ENCODE peak calls at places on chromosomes 12 and 14, in ten cellular contexts. I, G, U, W, M, O, X, J, P and F are unnamed samples.

GRCh38 chr12:1949771-1950470 is 31.5 kb upstream of the CACNA2D4 start:
- DNase-seq in I (no peak), G (no peak), U (no peak), W (no peak), M (no peak), O (peak), X (peak), J (no peak), P (no peak), F (no peak)

GRCh38 chr12:12818693-12819092 is 5.5 kb downstream of the DDX47 start:
- DNase-seq in I (no peak), G (no peak), U (no peak), W (no peak), M (no peak), O (no peak), X (no peak), J (no peak), P (no peak), F (no peak)

GRCh38 chr12:96371138-96371786 is 29.0 kb downstream of the CDK17 start:
- DNase-seq in I (no peak), G (peak), U (no peak), W (no peak), M (no peak), O (peak), X (no peak), J (no peak), P (no peak), F (no peak)

GRCh38 chr14:22487401-22487800 is 101.6 kb downstream of the DAD1 start:
- DNase-seq in I (no peak), G (no peak), U (no peak), W (no peak), M (no peak), O (no peak), X (no peak), J (no peak), P (no peak), F (no peak)

GRCh38 chr12:116539361-116539771 is 19.8 kb upstream of the MAP1LC3B2 start:
- DNase-seq in I (no peak), G (no peak), U (no peak), W (no peak), M (no peak), O (no peak), X (peak), J (no peak), P (no peak), F (no peak)

GRCh38 chr12:27907766-27908165 is 64.8 kb downstream of the PTHLH start:
- DNase-seq in I (no peak), G (no peak), U (no peak), W (no peak), M (no peak), O (no peak), X (no peak), J (no peak), P (no peak), F (no peak)

GRCh38 chr14:89853976-89854693 is 100.4 kb downstream of the EFCAB11 start:
- DNase-seq in I (no peak), G (no peak), U (no peak), W (no peak), M (no peak), O (no peak), X (peak), J (no peak), P (no peak), F (no peak)

GRCh38 chr12:106747973-106748436 is 26.5 kb upstream of the RIC8B start:
- DNase-seq in I (no peak), G (no peak), U (no peak), W (no peak), M (no peak), O (no peak), X (no peak), J (no peak), P (no peak), F (no peak)

GRCh38 chr14:41570415-41571155 is 36.1 kb upstream of the LRFN5 start:
- DNase-seq in I (no peak), G (no peak), U (no peak), W (no peak), M (no peak), O (no peak), X (no peak), J (no peak), P (no peak), F (no peak)

GRCh38 chr12:48794870-48795269 is 6.0 kb upstream of the ADCY6 start:
- DNase-seq in I (no peak), G (no peak), U (no peak), W (no peak), M (no peak), O (no peak), X (no peak), J (no peak), P (no peak), F (no peak)

GRCh38 chr12:24280085-24280842 is 330.8 kb upstream of the SOX5 start:
- DNase-seq in I (no peak), G (no peak), U (no peak), W (no peak), M (no peak), O (no peak), X (no peak), J (no peak), P (no peak), F (no peak)

GRCh38 chr12:112183591-112184021 is 58.2 kb downstream of the TRAFD1 start:
- DNase-seq in I (no peak), G (no peak), U (no peak), W (no peak), M (no peak), O (peak), X (no peak), J (no peak), P (no peak), F (no peak)

DNA sequence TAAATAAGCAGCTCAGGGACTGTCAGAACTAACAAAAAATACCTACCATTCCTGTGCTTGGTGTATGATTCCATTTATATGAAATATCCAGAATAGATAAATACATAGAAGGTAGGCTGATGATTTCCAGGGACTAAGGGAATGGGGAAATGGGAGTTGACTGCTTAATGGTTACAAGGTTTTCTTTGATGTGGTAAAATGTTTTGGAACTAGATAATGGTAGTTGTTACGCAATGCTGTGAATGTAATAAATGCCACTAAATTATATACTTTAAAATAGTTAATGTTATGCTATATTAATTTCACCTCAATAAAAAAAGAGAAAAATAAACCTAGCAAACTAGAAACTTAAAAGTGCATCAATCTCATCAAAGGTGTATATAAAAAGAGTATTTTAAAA is 41.1 kb downstream of the CEP83 start:
- DNase-seq in I (no peak), G (no peak), U (no peak), W (no peak), M (no peak), O (no peak), X (no peak), J (no peak), P (no peak), F (no peak)
- H3K4me3 ChIP-seq in I (no peak), G (no peak), U (no peak), W (no peak), M (no peak), O (no peak), X (no peak), J (no peak), P (no peak), F (no peak)

DNA sequence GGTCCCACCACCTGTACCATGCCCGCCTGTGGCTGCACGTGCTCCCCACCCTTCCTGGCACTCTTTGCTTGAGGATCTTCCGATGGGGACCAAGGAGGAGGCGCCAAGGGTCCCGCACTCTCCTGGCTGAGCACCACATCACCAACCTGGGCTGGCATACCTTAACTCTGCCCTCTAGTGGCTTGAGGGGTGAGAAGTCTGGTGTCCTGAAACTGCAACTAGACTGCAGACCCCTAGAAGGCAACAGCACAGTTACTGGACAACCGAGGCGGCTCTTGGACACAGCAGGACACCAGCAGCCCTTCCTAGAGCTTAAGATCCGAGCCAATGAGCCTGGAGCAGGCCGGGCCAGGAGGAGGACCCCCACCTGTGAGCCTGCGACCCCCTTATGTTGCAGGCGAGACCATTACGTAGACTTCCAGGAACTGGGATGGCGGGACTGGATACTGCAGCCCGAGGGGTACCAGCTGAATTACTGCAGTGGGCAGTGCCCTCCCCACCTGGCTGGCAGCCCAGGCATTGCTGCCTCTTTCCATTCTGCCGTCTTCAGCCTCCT is 1.1 kb downstream of the INHBE start:
- DNase-seq in I (no peak), G (peak), U (no peak), W (no peak), M (no peak), O (peak), X (peak), J (no peak), P (no peak), F (no peak)
- H3K4me3 ChIP-seq in I (no peak), G (no peak), U (peak), W (no peak), M (no peak), O (no peak), X (no peak), J (no peak), P (no peak), F (no peak)

DNA sequence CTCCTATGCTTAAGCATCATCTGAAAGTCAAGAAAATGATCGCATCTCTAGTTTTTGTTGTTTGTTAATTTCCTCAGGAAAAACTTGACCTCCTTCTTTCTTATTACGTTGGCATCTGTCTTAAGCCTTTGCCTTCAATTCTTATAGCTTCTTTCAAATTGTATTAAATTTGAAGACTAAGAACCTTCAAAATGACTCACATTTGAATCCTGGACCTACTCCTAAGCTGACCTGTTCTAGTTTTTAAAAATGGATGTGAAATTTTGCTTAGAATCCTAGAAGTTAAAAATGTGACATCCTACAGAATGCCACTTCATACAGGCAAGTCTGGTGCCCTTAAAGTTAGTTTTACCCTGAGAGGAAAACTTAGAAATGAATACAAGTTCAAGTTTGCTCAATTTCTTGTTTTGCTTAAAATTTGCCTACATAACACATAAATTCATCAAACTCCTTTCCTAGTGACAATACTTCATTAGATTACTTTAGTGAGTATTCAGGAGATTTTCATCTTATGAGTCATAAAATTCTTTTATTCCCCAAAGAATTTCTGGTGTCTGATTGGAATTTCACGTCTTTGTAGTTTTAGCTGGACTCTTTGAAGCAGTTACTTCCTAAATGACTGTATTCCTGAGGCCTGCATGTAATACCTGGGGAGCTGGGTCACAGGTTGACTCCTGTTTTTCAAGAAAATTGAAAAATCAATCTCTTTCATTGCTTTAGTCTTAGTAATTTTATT is 152.3 kb downstream of the MSRB3 start:
- DNase-seq in I (no peak), G (no peak), U (no peak), W (no peak), M (no peak), O (no peak), X (peak), J (no peak), P (no peak), F (peak)
- H3K4me3 ChIP-seq in I (no peak), G (no peak), U (no peak), W (no peak), M (no peak), O (no peak), X (no peak), J (no peak), P (no peak), F (no peak)

DNA sequence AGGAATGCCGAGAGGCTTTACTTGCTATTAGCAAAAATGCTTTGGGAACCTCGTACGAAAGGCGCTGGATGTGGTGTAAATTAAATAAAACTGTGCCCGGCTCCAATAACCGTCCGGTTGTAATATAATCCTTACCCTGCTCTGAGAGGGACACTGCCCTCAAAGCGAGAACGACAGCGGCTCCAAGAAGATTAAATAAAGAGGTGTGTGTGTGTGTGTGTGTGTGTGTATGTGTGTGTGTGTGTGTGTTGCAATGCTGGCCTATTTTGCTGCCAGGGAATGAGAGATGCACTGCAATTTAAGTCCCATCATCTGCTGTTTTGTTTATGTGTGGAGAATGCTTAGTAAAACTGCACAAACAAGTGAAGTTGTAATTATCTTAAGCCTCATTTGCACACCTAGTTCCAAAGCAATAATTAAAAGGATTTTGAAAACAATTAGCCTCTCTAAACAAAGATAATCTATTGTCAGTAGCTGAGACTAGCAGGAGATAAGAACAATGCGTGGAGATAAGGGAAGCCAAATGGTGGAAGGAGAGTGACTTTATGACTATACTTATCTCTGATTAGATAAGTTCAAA is 1.2 kb upstream of the SIX1 start:
- DNase-seq in I (no peak), G (peak), U (no peak), W (no peak), M (no peak), O (peak), X (no peak), J (no peak), P (no peak), F (no peak)
- H3K4me3 ChIP-seq in I (no peak), G (peak), U (peak), W (no peak), M (no peak), O (no peak), X (no peak), J (no peak), P (no peak), F (no peak)

DNA sequence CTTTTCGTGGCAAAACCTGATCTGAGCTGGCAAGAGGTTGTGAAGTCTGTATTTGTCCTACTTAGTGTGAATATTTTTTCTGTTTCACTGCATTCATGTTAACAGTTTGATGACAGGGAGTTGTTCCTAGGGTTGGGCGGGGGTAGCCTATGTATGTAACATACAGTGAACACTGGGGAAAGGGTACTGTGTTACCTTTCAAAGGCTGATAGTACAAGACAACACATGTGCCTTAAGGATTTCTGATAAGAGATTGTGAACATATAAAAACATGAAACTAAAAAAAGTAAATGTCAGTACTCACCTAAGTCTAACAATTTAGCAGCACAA is 30.5 kb upstream of the GRIP1 start:
- DNase-seq in I (no peak), G (no peak), U (no peak), W (no peak), M (no peak), O (no peak), X (no peak), J (no peak), P (no peak), F (no peak)
- H3K4me3 ChIP-seq in I (no peak), G (no peak), U (no peak), W (no peak), M (no peak), O (no peak), X (no peak), J (no peak), P (no peak), F (no peak)

DNA sequence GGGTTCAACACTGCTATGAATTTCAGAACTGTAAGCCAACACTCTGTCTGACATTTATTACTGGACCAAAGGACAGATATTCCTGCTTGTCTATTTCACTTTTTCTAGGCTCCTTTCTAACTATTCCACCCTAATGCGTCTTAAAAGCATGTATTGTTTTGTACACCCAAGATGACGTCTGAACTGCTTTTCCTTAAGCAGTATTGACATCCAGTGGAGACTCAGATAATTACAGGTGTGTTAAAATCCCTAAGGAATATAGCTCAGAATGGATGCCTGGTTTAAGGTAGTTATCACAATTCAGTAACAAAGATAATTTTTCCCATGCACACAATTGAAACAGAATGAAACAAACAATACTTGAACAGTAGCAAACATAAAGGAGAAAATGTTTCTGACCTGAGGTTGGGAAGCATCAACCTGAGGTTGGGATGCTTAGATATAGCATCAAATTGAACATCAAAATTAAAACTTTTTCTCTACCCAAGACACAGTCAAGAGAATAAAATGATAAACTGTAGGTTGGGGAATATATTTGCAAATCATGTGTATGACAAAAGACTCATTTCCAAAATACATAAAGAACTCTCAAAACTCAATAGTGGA is 93.7 kb upstream of the PTPRR start:
- DNase-seq in I (no peak), G (peak), U (no peak), W (no peak), M (no peak), O (no peak), X (peak), J (no peak), P (no peak), F (peak)
- H3K4me3 ChIP-seq in I (no peak), G (no peak), U (no peak), W (no peak), M (no peak), O (no peak), X (no peak), J (no peak), P (no peak), F (no peak)

GRCh38 chr14:74573421-74574091 is 38.5 kb downstream of the LTBP2 start:
- DNase-seq in I (no peak), G (no peak), U (no peak), W (no peak), M (no peak), O (peak), X (no peak), J (no peak), P (no peak), F (no peak)

GRCh38 chr14:74571441-74571841 is 40.6 kb downstream of the LTBP2 start:
- DNase-seq in I (no peak), G (no peak), U (no peak), W (no peak), M (no peak), O (no peak), X (no peak), J (no peak), P (no peak), F (no peak)

GRCh38 chr14:74572829-74573360 is 39.1 kb downstream of the LTBP2 start:
- DNase-seq in I (no peak), G (no peak), U (no peak), W (no peak), M (no peak), O (no peak), X (no peak), J (no peak), P (no peak), F (no peak)

GRCh38 chr14:74570696-74571095 is 41.3 kb downstream of the LTBP2 start:
- DNase-seq in I (no peak), G (no peak), U (no peak), W (no peak), M (no peak), O (no peak), X (no peak), J (no peak), P (no peak), F (no peak)

GRCh38 chr14:74571901-74572828 is 39.9 kb downstream of the LTBP2 start:
- DNase-seq in I (no peak), G (no peak), U (no peak), W (no peak), M (no peak), O (no peak), X (peak), J (no peak), P (peak), F (peak)
- H3K4me3 ChIP-seq in I (no peak), G (no peak), U (peak), W (no peak), M (peak), O (no peak), X (no peak), J (peak), P (no peak), F (peak)

GRCh38 chr12:114405449-114406271 is at the start of gene TBX5:
- DNase-seq in I (no peak), G (peak), U (no peak), W (no peak), M (no peak), O (peak), X (peak), J (no peak), P (no peak), F (no peak)

GRCh38 chr12:114403690-114404450 is 2.1 kb downstream of the TBX5 start:
- DNase-seq in I (no peak), G (peak), U (no peak), W (no peak), M (no peak), O (peak), X (peak), J (no peak), P (no peak), F (no peak)

GRCh38 chr12:114404451-114405198 is 1.3 kb downstream of the TBX5 start:
- DNase-seq in I (no peak), G (no peak), U (no peak), W (no peak), M (no peak), O (peak), X (no peak), J (no peak), P (no peak), F (no peak)

GRCh38 chr12:114406326-114407033 is 536 bp upstream of the TBX5 start:
- DNase-seq in I (no peak), G (peak), U (no peak), W (no peak), M (no peak), O (peak), X (peak), J (no peak), P (no peak), F (no peak)

GRCh38 chr12:114405199-114405448 is 820 bp downstream of the TBX5 start:
- DNase-seq in I (no peak), G (no peak), U (no peak), W (no peak), M (no peak), O (no peak), X (peak), J (no peak), P (no peak), F (no peak)
- H3K4me3 ChIP-seq in I (no peak), G (peak), U (peak), W (peak), M (no peak), O (no peak), X (peak), J (peak), P (no peak), F (no peak)

GRCh38 chr14:49583629-49584028 is 2.6 kb downstream of the RPS29 start:
- DNase-seq in I (no peak), G (no peak), U (no peak), W (no peak), M (no peak), O (no peak), X (no peak), J (no peak), P (no peak), F (no peak)
- H3K4me3 ChIP-seq in I (no peak), G (peak), U (no peak), W (no peak), M (no peak), O (peak), X (no peak), J (peak), P (no peak), F (no peak)